ENCODE peak calls at places on chromosome 22, in six cellular contexts. C, J, G, O, I and U are unnamed samples.

GRCh38 chr22:19892925-19893324 is 38.3 kb upstream of the GNB1L start:
- DNase-seq in I (no peak), O (no peak), C (no peak), G (no peak), J (no peak), U (no peak)

GRCh38 chr22:37633082-37633692 is 6.3 kb upstream of the SH3BP1 start:
- DNase-seq in O (no peak), C (peak), G (no peak), J (no peak), I (no peak), U (no peak)

GRCh38 chr22:29313126-29314071 is 2.1 kb downstream of the RASL10A start:
- DNase-seq in J (no peak), I (no peak), C (peak), O (no peak), G (peak), U (no peak)

GRCh38 chr22:20129747-20130014 is 1.9 kb upstream of the ZDHHC8 start:
- DNase-seq in J (no peak), C (no peak), G (no peak), I (no peak), O (no peak), U (no peak)

GRCh38 chr22:44888491-44888941 is 121.3 kb downstream of the PHF21B start:
- DNase-seq in J (no peak), I (no peak), C (no peak), O (no peak), G (peak), U (no peak)

GRCh38 chr22:45608763-45609180 is 62.9 kb upstream of the ATXN10 start:
- DNase-seq in G (no peak), C (peak), I (no peak), O (peak), J (no peak), U (no peak)

GRCh38 chr22:44622147-44622427 is 79.9 kb upstream of the PRR5 start:
- DNase-seq in G (no peak), I (no peak), J (peak), C (no peak), O (no peak), U (no peak)

GRCh38 chr22:50157976-50158375 is 12.6 kb upstream of the PANX2 start:
- DNase-seq in C (no peak), G (no peak), O (no peak), I (no peak), J (no peak), U (no peak)

GRCh38 chr22:23218867-23219251 is 38.5 kb downstream of the BCR start:
- DNase-seq in G (peak), I (no peak), O (peak), J (peak), C (peak), U (no peak)

GRCh38 chr22:19620742-19621371 is 93.4 kb upstream of the SEPTIN5 start:
- DNase-seq in I (no peak), O (no peak), G (no peak), J (no peak), C (peak), U (no peak)

GRCh38 chr22:35734517-35734827 is 16.8 kb downstream of the APOL5 start:
- DNase-seq in O (no peak), C (no peak), G (no peak), I (no peak), J (no peak), U (no peak)

GRCh38 chr22:46405925-46406324 is 70.4 kb downstream of the TRMU start:
- DNase-seq in G (no peak), I (no peak), J (no peak), O (no peak), C (no peak), U (no peak)

GRCh38 chr22:20651286-20651685 is 122.6 kb upstream of the SERPIND1 start:
- DNase-seq in G (no peak), C (no peak), I (no peak), J (no peak), O (no peak), U (no peak)

GRCh38 chr22:23772315-23773246 is at the start of gene MMP11:
- DNase-seq in C (no peak), J (peak), O (peak), I (peak), G (peak), U (peak)

GRCh38 chr22:19842386-19843106 is 12.1 kb downstream of the GNB1L start:
- DNase-seq in C (no peak), O (no peak), J (no peak), I (no peak), G (no peak), U (no peak)

GRCh38 chr22:49013707-49014106 is 814.0 kb downstream of the BRD1 start:
- DNase-seq in G (no peak), J (no peak), C (no peak), I (no peak), O (no peak), U (no peak)

GRCh38 chr22:42742940-42743339 is 22.3 kb upstream of the A4GALT start:
- DNase-seq in O (no peak), G (peak), C (no peak), J (no peak), I (no peak), U (no peak)

GRCh38 chr22:49996192-49996531 is 16.4 kb downstream of the IL17REL start:
- DNase-seq in I (no peak), O (no peak), G (no peak), C (no peak), J (no peak), U (no peak)

GRCh38 chr22:35306350-35306967 is 6.8 kb downstream of the TOM1 start:
- DNase-seq in C (no peak), J (no peak), G (no peak), I (no peak), O (no peak), U (no peak)

GRCh38 chr22:50583294-50583865 is 731 bp upstream of the CHKB start:
- DNase-seq in C (no peak), O (no peak), I (no peak), G (peak), J (no peak), U (no peak)

GRCh38 chr22:31611065-31611760 is 50.8 kb downstream of the PISD start:
- DNase-seq in J (no peak), G (no peak), I (peak), C (no peak), O (no peak), U (no peak)

GRCh38 chr22:19213001-19213400 is 34.5 kb upstream of the SLC25A1 start:
- DNase-seq in G (no peak), C (no peak), O (no peak), I (no peak), J (no peak), U (no peak)

GRCh38 chr22:31870890-31871289 is 73.4 kb upstream of the YWHAH start:
- DNase-seq in G (no peak), C (peak), I (no peak), J (no peak), O (peak), U (no peak)

GRCh38 chr22:49320714-49321476 is 506.8 kb downstream of the BRD1 start:
- DNase-seq in C (no peak), J (no peak), G (no peak), O (no peak), I (no peak), U (no peak)

GRCh38 chr22:26666035-26666338 is 8.6 kb downstream of the MIAT start:
- DNase-seq in J (no peak), O (no peak), C (peak), I (no peak), G (no peak), U (no peak)

GRCh38 chr22:26479792-26480610 is 3.6 kb downstream of the HPS4 start:
- DNase-seq in J (no peak), C (no peak), O (no peak), G (no peak), I (no peak), U (no peak)

GRCh38 chr22:29055192-29055830 is 6.3 kb downstream of the C22orf31 start:
- DNase-seq in G (peak), I (no peak), C (no peak), O (no peak), J (no peak), U (no peak)

GRCh38 chr22:45311033-45311531 is 1.3 kb downstream of the FAM118A start:
- DNase-seq in C (no peak), I (no peak), O (no peak), G (no peak), J (no peak), U (no peak)

GRCh38 chr22:33757041-33757440 is 163.2 kb downstream of the LARGE1 start:
- DNase-seq in J (no peak), C (no peak), I (no peak), G (no peak), O (no peak), U (no peak)

GRCh38 chr22:35887296-35887875 is 141.2 kb downstream of the RBFOX2 start:
- DNase-seq in I (no peak), G (no peak), J (no peak), O (no peak), C (peak), U (no peak)

GRCh38 chr22:48047722-48048500 is 1285.5 kb downstream of the TBC1D22A start:
- DNase-seq in I (no peak), J (no peak), G (no peak), C (no peak), O (no peak), U (no peak)

GRCh38 chr22:38167988-38168407 is 13.6 kb downstream of the PLA2G6 start:
- DNase-seq in O (no peak), I (no peak), J (peak), C (no peak), G (no peak), U (no peak)